ENCODE peak calls at places on chromosomes 16 and 17, in five cellular contexts. One of them, this sample, is unnamed.

GRCh38 chr17:1002771-1003555 is 6.0 kb downstream of the TIMM22 start:
- DNase-seq in heart right ventricle: no peak
- DNase-seq in activated T-cell treated with anti-CD3 and anti-CD28 coated beads, Interleukin-2, amount 50 U/mL, for 72 hours: no peak
- DNase-seq in HTR-8/SVneo: no peak
- DNase-seq in endothelial cell: no peak
- DNase-seq in this sample: no peak

GRCh38 chr16:71762186-71762585 is 37.7 kb upstream of the PHLPP2 start:
- DNase-seq in heart right ventricle: no peak
- DNase-seq in activated T-cell treated with anti-CD3 and anti-CD28 coated beads, Interleukin-2, amount 50 U/mL, for 72 hours: no peak
- DNase-seq in HTR-8/SVneo: no peak
- DNase-seq in endothelial cell: no peak
- DNase-seq in this sample: no peak

GRCh38 chr16:1812732-1813163 is 13.9 kb downstream of the HAGH start:
- DNase-seq in heart right ventricle: peak; percentile 62
- DNase-seq in activated T-cell treated with anti-CD3 and anti-CD28 coated beads, Interleukin-2, amount 50 U/mL, for 72 hours: peak; percentile 59
- DNase-seq in HTR-8/SVneo: peak; percentile 15
- DNase-seq in endothelial cell: peak; percentile 52
- DNase-seq in this sample: peak; percentile 53

GRCh38 chr17:40914456-40914855 is 23.0 kb downstream of the KRT23 start:
- DNase-seq in heart right ventricle: no peak
- DNase-seq in activated T-cell treated with anti-CD3 and anti-CD28 coated beads, Interleukin-2, amount 50 U/mL, for 72 hours: no peak
- DNase-seq in HTR-8/SVneo: no peak
- DNase-seq in endothelial cell: no peak
- DNase-seq in this sample: no peak

GRCh38 chr16:5461574-5461973 is 364.0 kb upstream of the EEF2KMT start:
- DNase-seq in heart right ventricle: no peak
- DNase-seq in activated T-cell treated with anti-CD3 and anti-CD28 coated beads, Interleukin-2, amount 50 U/mL, for 72 hours: no peak
- DNase-seq in HTR-8/SVneo: no peak
- DNase-seq in endothelial cell: no peak
- DNase-seq in this sample: no peak

GRCh38 chr16:81004646-81005353 is 1.9 kb downstream of the CMC2 start:
- DNase-seq in heart right ventricle: peak; percentile 46
- DNase-seq in activated T-cell treated with anti-CD3 and anti-CD28 coated beads, Interleukin-2, amount 50 U/mL, for 72 hours: peak; percentile 24
- DNase-seq in HTR-8/SVneo: peak; percentile 28
- DNase-seq in endothelial cell: peak; percentile 25
- DNase-seq in this sample: peak; percentile 25

GRCh38 chr16:81478876-81479496 is 34.4 kb downstream of the CMIP start:
- DNase-seq in heart right ventricle: peak; percentile 77
- DNase-seq in activated T-cell treated with anti-CD3 and anti-CD28 coated beads, Interleukin-2, amount 50 U/mL, for 72 hours: no peak
- DNase-seq in HTR-8/SVneo: no peak
- DNase-seq in endothelial cell: peak; percentile 65
- DNase-seq in this sample: no peak

GRCh38 chr16:70270176-70270575 is 18.4 kb upstream of the EXOSC6 start:
- DNase-seq in heart right ventricle: no peak
- DNase-seq in activated T-cell treated with anti-CD3 and anti-CD28 coated beads, Interleukin-2, amount 50 U/mL, for 72 hours: no peak
- DNase-seq in HTR-8/SVneo: no peak
- DNase-seq in endothelial cell: no peak
- DNase-seq in this sample: no peak

GRCh38 chr16:11546522-11547485 is 39.9 kb downstream of the LITAF start:
- DNase-seq in heart right ventricle: no peak
- DNase-seq in activated T-cell treated with anti-CD3 and anti-CD28 coated beads, Interleukin-2, amount 50 U/mL, for 72 hours: no peak
- DNase-seq in HTR-8/SVneo: no peak
- DNase-seq in endothelial cell: no peak
- DNase-seq in this sample: no peak

This sample was measured in stimulated activated naive CD8-positive, alpha-beta T cell treated with anti-CD3 and anti-CD28 coated beads, Interleukin-15, amount 100 ng/mL, for 72 hours.